ENCODE peak calls at places on chromosomes 1 and 21, in six cellular contexts. H, U, M, D, X and P are unnamed samples.

GRCh38 chr1:156980551-156980950 is 60.1 kb downstream of the LRRC71 start:
- DNase-seq in D (no peak), M (no peak), X (no peak), H (no peak), U (no peak), P (no peak)

GRCh38 chr1:12617901-12618660 is at the start of gene DHRS3:
- DNase-seq in M (no peak), H (peak), X (peak), U (peak), D (peak), P (no peak)

GRCh38 chr1:10968411-10968826 is 44.0 kb upstream of the TARDBP start:
- DNase-seq in M (no peak), U (no peak), D (peak), X (no peak), H (no peak), P (no peak)

GRCh38 chr1:30316056-30316455 is 407.3 kb downstream of the MATN1 start:
- DNase-seq in X (no peak), H (no peak), M (no peak), D (no peak), U (no peak), P (no peak)

GRCh38 chr1:156476501-156477298 is 23.9 kb downstream of the MEF2D start:
- DNase-seq in X (no peak), U (peak), M (no peak), D (peak), H (peak), P (no peak)

GRCh38 chr1:198922638-198923430 is 284.0 kb downstream of the PTPRC start:
- DNase-seq in M (no peak), X (no peak), U (no peak), H (no peak), D (no peak), P (no peak)

GRCh38 chr1:19762175-19762779 is 37.4 kb downstream of the TMCO4 start:
- DNase-seq in H (peak), M (no peak), U (peak), X (peak), D (peak), P (no peak)

GRCh38 chr1:67958472-67958871 is 92.0 kb downstream of the DIRAS3 start:
- DNase-seq in H (no peak), X (no peak), M (no peak), D (no peak), U (no peak), P (no peak)

GRCh38 chr1:33825506-33825905 is 38.4 kb upstream of the HMGB4 start:
- DNase-seq in U (no peak), D (peak), M (no peak), H (no peak), X (no peak), P (no peak)

GRCh38 chr1:34780528-34780927 is 486 bp upstream of the GJB3 start:
- DNase-seq in H (no peak), M (no peak), U (no peak), D (peak), X (no peak), P (no peak)

GRCh38 chr1:6133146-6133895 is 46.8 kb downstream of the CHD5 start:
- DNase-seq in M (no peak), H (no peak), D (no peak), X (no peak), U (no peak), P (no peak)

DNA sequence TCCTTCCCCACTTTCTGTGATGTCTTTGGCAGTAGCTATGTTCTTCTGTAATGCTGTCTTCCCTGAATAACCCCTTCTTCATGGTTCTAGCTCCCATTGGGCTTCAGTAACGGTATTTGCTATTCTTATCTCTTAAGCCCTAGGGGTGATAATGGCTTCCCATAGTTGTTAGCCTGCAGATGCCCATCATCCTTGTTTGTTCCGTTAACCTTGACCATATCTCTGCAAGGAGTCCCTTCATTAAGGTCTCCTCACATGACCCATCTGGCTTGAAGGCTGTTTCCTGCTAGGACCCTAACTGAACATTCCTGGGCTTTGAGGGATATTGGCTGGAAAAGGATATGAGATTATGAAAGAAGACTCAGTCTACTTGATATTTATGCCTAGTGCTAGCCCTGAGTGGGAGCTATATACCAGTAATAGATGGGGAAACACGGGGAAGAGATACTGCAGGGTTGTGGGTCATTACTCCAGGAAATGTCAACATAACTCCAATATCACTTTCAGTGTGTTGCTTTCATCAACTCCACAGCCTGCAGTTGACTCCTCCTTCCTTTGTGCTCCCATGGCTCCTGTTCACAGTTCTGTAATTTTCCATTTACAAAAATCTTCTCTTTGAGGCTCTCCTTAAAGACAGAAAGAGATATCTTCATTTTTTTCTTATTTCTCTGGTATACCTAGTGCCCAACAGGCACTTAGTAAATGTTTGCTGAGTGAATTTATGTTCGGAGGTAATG is 2.5 kb downstream of the MR1 start:
- DNase-seq in H (no peak), M (no peak), U (no peak), D (no peak), X (no peak), P (no peak)
- H3K4me3 ChIP-seq in H (no peak), M (no peak), U (no peak), D (peak), X (peak), P (no peak)

GRCh38 chr1:227887697-227888403 is 59.9 kb downstream of the WNT9A start:
- DNase-seq in X (peak), U (peak), H (no peak), M (no peak), D (peak), P (no peak)
- H3K4me3 ChIP-seq in X (peak), U (peak), H (no peak), M (no peak), D (no peak), P (peak)

DNA sequence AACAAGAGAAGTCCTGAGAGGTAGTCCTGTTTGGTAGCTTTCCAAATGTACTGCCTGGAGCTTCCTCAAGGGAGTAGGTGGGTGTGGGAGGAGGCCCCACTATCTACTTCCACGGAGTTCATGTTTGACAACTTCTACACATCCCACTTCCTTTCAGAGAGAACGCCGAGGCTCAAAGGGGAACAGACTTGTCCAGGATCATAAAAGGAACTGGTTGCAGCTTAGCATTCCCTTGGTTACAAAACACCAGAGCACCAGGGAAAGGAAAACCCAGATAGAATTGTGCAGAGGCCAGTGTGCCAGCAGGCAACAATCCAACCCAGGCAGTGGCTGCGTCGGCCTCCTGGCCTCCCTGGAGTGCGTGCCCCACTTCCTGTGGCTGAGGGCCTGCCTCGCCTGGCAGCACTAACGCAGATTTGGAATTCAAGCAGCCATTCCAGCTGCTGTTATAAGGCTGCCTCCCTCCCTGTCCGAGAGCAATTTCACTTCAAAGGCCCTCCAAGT is 4.2 kb upstream of the RAP1GAP start:
- DNase-seq in D (no peak), U (peak), H (no peak), M (peak), X (no peak), P (peak)
- H3K4me3 ChIP-seq in D (no peak), U (no peak), H (no peak), M (no peak), X (no peak), P (no peak)

GRCh38 chr21:45380566-45380965 is 24.4 kb upstream of the COL18A1 start:
- DNase-seq in X (no peak), D (no peak), H (no peak), U (no peak), M (no peak), P (no peak)
- H3K4me3 ChIP-seq in X (no peak), D (no peak), H (no peak), U (no peak), M (no peak), P (no peak)

GRCh38 chr1:95041491-95042165 is 31.1 kb downstream of the ALG14 start:
- DNase-seq in M (peak), H (peak), U (peak), X (no peak), D (no peak), P (peak)
- H3K4me3 ChIP-seq in M (no peak), H (no peak), U (no peak), X (no peak), D (no peak), P (no peak)

DNA sequence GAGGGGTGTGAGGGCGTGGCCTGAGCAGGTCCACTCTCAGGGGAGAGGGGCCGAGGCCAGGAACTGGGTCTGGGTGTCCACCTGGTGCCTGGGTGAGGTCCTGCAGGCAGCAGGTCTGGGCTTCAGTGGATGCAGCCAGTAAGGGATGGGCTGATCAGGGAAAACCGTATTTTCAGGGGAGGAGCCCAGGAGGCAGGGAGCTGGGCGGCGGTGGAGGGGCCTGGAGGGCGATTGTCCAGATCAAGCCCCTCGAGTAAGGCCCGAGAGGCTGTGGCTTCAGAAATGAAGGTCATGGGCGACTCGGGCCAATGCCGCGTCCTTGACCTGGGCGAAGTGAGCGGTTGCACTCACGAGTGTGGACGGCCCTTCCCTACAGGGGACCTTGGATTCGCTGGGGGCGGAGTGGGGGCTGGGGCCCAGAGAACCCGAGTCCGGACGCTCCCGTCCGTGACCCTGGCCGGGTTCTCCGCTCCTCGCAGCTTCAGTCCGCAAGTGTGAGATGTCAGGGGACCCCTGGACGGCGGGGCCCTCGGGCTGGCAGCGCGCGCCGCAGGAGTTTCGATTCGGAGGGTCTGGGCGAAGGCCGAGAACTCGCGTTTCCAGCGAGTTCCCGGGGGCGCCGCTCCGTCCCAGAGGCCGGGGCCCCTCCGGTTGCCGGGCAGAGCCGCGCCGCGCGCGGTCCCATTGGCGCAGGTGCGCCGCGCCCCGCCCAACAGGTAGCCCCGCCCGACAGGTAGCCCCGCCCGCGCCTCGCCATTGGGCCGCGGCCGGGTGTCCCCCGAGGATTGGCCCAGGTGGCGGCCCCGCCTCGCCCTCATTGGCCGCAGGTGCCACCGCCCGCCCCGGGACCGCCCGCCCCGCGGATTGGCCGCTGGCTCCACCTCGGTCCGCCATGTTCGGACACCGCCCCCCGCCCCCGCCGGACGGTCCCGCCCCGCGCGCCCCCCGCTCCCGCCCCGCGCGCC is at the start of gene PRKCZ:
- DNase-seq in X (peak), H (peak), U (no peak), D (peak), M (no peak), P (no peak)
- H3K4me3 ChIP-seq in X (peak), H (peak), U (no peak), D (peak), M (peak), P (peak)

GRCh38 chr1:39269791-39270342 is 65.4 kb downstream of the MACF1 start:
- DNase-seq in M (peak), D (no peak), X (no peak), H (no peak), U (peak), P (no peak)

GRCh38 chr1:39275836-39276507 is 71.5 kb downstream of the MACF1 start:
- DNase-seq in H (no peak), D (no peak), X (no peak), M (no peak), U (no peak), P (no peak)

GRCh38 chr1:39272027-39272790 is 67.7 kb downstream of the MACF1 start:
- DNase-seq in H (no peak), X (no peak), U (peak), M (no peak), D (peak), P (no peak)

GRCh38 chr1:39270368-39270767 is 65.9 kb downstream of the MACF1 start:
- DNase-seq in D (no peak), X (no peak), U (no peak), H (no peak), M (no peak), P (no peak)

GRCh38 chr1:39272791-39273071 is 68.2 kb downstream of the MACF1 start:
- DNase-seq in H (no peak), X (no peak), D (no peak), U (no peak), M (no peak), P (no peak)
- H3K4me3 ChIP-seq in H (no peak), X (no peak), D (no peak), U (no peak), M (no peak), P (no peak)

GRCh38 chr1:151311589-151312331 is 15.5 kb downstream of the PI4KB start:
- DNase-seq in M (peak), X (no peak), H (peak), D (no peak), U (peak), P (peak)

GRCh38 chr1:151312439-151313225 is 14.6 kb downstream of the PI4KB start:
- DNase-seq in X (no peak), H (no peak), U (no peak), M (no peak), D (no peak), P (no peak)

GRCh38 chr1:151314137-151314875 is 12.9 kb downstream of the PI4KB start:
- DNase-seq in M (no peak), U (peak), H (peak), D (no peak), X (no peak), P (peak)

GRCh38 chr1:151315565-151316235 is 11.5 kb downstream of the PI4KB start:
- DNase-seq in M (no peak), X (no peak), D (no peak), H (no peak), U (no peak), P (no peak)

GRCh38 chr1:151313501-151313900 is 13.7 kb downstream of the PI4KB start:
- DNase-seq in U (peak), H (no peak), X (no peak), D (no peak), M (no peak), P (no peak)
- H3K4me3 ChIP-seq in U (no peak), H (no peak), X (no peak), D (no peak), M (no peak), P (no peak)